ENCODE peak calls at places on chromosome 10, in eight cellular contexts. V is PC-9; F is Peyer's patch; A is colonic mucosa; Q is suprapubic skin; S is uterus; I is K562; T is CD4-positive, alpha-beta T cell. H is an unnamed sample.

GRCh38 chr10:3473271-3473670 is 300.7 kb upstream of the PITRM1 start:
- DNase-seq in I (no peak), F (no peak), A (no peak), Q (no peak), V (no peak), S (no peak), T (no peak), H (no peak)

GRCh38 chr10:665579-666091 is 23.8 kb downstream of the DIP2C start:
- DNase-seq in S (no peak), T (no peak), A (no peak), F (no peak), Q (no peak), I (no peak), V (no peak), H (no peak)

GRCh38 chr10:127013251-127013656 is 108.0 kb downstream of the DOCK1 start:
- DNase-seq in T (no peak), F (peak; percentile 80), Q (no peak), I (no peak), V (peak; percentile 1), A (peak; percentile 80), S (no peak), H (peak; percentile 37)

GRCh38 chr10:107546239-107546638 is 381.7 kb upstream of the SORCS1 start:
- DNase-seq in S (no peak), F (no peak), T (no peak), I (no peak), V (no peak), A (no peak), Q (no peak), H (no peak)

GRCh38 chr10:60739581-60739980 is 38.7 kb upstream of the CDK1 start:
- DNase-seq in S (no peak), T (no peak), I (no peak), V (no peak), F (no peak), A (no peak), Q (no peak), H (no peak)

GRCh38 chr10:116587878-116588590 is 2.7 kb upstream of the PNLIPRP1 start:
- DNase-seq in T (no peak), S (no peak), F (no peak), I (no peak), V (no peak), Q (no peak), A (no peak), H (no peak)

GRCh38 chr10:113142601-113143000 is 192.6 kb downstream of the TCF7L2 start:
- DNase-seq in A (no peak), Q (no peak), I (no peak), T (no peak), F (no peak), S (no peak), V (no peak), H (no peak)

GRCh38 chr10:122264442-122264841 is 6.7 kb upstream of the BTBD16 start:
- DNase-seq in Q (no peak), S (no peak), I (no peak), T (no peak), V (no peak), A (no peak), F (no peak), H (no peak)

GRCh38 chr10:102376901-102377300 is 18.6 kb upstream of the NFKB2 start:
- DNase-seq in V (no peak), F (no peak), T (no peak), I (no peak), S (no peak), A (no peak), Q (no peak), H (no peak)

GRCh38 chr10:53646525-53646924 is 873.9 kb upstream of the MBL2 start:
- DNase-seq in I (no peak), S (no peak), T (no peak), Q (no peak), V (no peak), A (peak; percentile 22), F (no peak), H (no peak)

GRCh38 chr10:113641702-113642101 is 22.1 kb downstream of the NRAP start:
- DNase-seq in Q (no peak), A (no peak), V (no peak), T (no peak), I (no peak), S (no peak), F (no peak), H (no peak)

GRCh38 chr10:62805139-62806092 is 896 bp downstream of the ADO start:
- DNase-seq in S (peak; percentile 41), A (peak; percentile 58), F (peak; percentile 71), V (peak; percentile 46), Q (no peak), I (peak; percentile 41), T (peak; percentile 37), H (no peak)

GRCh38 chr10:96211775-96212174 is 59.6 kb downstream of the BLNK start:
- DNase-seq in T (no peak), A (no peak), S (no peak), V (no peak), Q (no peak), F (no peak), I (no peak), H (no peak)

GRCh38 chr10:121597504-121598241 is 571 bp downstream of the FGFR2 start:
- DNase-seq in V (no peak), T (no peak), F (no peak), A (no peak), Q (no peak), S (peak; percentile 42), I (no peak), H (peak; percentile 22)

GRCh38 chr10:122221958-122222357 is 49.1 kb upstream of the BTBD16 start:
- DNase-seq in Q (no peak), V (no peak), F (no peak), A (no peak), I (no peak), T (no peak), S (no peak), H (no peak)

GRCh38 chr10:10293431-10293830 is 724.2 kb upstream of the CELF2 start:
- DNase-seq in F (no peak), A (no peak), I (no peak), T (no peak), S (peak; percentile 35), V (no peak), Q (no peak), H (no peak)

GRCh38 chr10:71131096-71131495 is 81.3 kb upstream of the UNC5B start:
- DNase-seq in T (no peak), I (no peak), A (no peak), V (no peak), S (no peak), F (no peak), Q (no peak), H (no peak)

GRCh38 chr10:34743804-34744203 is 71.3 kb downstream of the PARD3 start:
- DNase-seq in V (no peak), S (peak; percentile 53), I (no peak), F (no peak), T (no peak), Q (no peak), A (no peak), H (peak; percentile 75)

GRCh38 chr10:110496553-110497437 is 912 bp upstream of the DUSP5 start:
- DNase-seq in V (no peak), T (no peak), S (no peak), F (no peak), I (no peak), A (no peak), Q (no peak), H (no peak)

GRCh38 chr10:90723416-90724068 is 134.3 kb downstream of the HTR7 start:
- DNase-seq in T (no peak), V (peak; percentile 6), S (no peak), F (no peak), Q (no peak), I (no peak), A (no peak), H (no peak)

GRCh38 chr10:6891924-6892323 is 311.8 kb upstream of the PRKCQ start:
- DNase-seq in F (no peak), I (no peak), V (no peak), T (no peak), A (no peak), Q (no peak), S (no peak), H (no peak)

DNA sequence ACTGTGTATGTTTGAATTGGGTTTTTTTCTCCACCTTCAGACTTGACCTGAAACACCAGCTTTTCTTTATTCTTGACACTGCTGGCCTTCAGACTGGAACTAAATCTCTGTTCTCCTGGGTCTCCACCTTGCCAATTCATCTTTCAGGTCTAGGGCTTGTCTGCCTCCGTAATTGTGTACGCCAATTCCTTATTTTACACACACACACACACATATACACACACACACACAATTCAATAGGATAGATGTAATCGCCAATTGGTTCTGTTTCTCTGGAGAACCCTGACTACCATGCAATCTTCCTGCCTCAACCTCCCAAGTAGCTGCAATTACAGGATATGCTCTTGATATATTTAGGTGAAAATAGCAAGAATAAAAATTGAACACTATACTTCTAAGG is 6.7 kb upstream of the VCL start:
- DNase-seq in V (no peak), Q (no peak), S (no peak), A (no peak), T (no peak), F (no peak), I (no peak), H (no peak)
- H3K9me3 ChIP-seq in V (no peaks in the 10 kb centered on the region), Q (no peaks in the 10 kb centered on the region), S (no peaks in the 10 kb centered on the region), A (no peaks in the 10 kb centered on the region), T (no peaks in the 10 kb centered on the region), F (no peaks in the 10 kb centered on the region), I (no peaks in the 10 kb centered on the region), H (no peaks in the 10 kb centered on the region)

DNA sequence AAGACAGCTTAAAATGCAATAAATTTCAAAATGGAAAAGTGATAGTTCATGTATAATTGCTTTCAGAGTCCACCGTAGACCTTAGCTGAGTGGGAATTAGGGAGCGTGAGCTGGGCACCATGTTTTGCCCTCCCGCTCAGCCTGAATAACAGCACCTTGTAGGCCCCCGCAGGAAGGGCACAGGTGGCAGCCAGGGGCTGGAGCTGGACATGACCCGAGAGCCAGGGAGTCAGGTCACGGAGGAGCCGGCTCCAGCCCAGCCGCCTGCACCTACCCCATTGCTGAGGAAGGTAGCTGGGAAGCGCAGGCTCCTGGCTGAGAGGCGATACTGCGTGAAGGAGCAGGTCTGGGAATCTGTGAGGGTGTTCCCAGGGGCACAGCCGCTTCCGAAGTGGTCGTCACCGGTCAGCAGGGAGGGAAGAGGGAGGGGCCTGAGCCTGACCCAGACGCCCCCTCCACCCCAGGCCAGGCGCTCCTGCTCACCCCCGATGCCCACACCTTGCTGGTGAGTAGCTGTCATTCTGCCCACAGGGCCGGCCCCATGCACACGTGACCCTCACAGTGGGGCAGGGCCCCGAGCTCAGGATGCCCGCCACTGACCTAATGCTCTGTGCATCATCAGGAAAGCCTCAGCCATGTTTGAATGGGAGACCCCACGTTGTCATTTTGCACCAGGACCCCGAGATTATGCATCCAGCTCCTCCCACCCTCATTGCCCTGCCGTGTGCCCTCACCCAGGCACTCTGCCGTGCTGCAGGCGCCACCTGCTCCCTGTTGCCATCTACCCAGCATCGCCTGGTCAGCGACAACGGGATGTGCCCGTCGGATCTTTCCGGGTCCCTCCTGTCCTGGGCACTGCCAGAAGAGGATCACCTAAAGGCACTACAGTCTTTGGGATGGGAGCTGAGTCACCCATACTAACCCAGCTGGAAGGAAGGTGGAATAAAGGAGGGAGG is 129.2 kb upstream of the TCERG1L start:
- DNase-seq in V (no peak), Q (no peak), S (no peak), T (no peak), F (no peak), I (no peak), A (no peak), H (no peak)
- H3K9me3 ChIP-seq in V (no peaks in the 10 kb centered on the region), Q (no peaks in the 10 kb centered on the region), S (no peaks in the 10 kb centered on the region), T (no peaks in the 10 kb centered on the region), F (no peaks in the 10 kb centered on the region), I (no peaks in the 10 kb centered on the region), A (no peaks in the 10 kb centered on the region), H (no peaks in the 10 kb centered on the region)

GRCh38 chr10:75575940-75576339 is 144.5 kb downstream of the LRMDA start:
- DNase-seq in F (no peak), S (no peak), I (no peak), Q (no peak), V (no peak), T (no peak), A (no peak), H (no peak)
- H3K9me3 ChIP-seq in F (peaks cover 13% of the 10 kb centered on the region), S (peaks cover 23% of the 10 kb centered on the region), I (no peaks in the 10 kb centered on the region), Q (peaks cover 8% of the 10 kb centered on the region), V (peaks cover 4% of the 10 kb centered on the region), T (peaks cover 10% of the 10 kb centered on the region), A (peaks cover 6% of the 10 kb centered on the region), H (no peaks in the 10 kb centered on the region)

GRCh38 chr10:81569488-81569887 is 305.5 kb upstream of the NRG3 start:
- DNase-seq in A (no peak), T (no peak), F (no peak), Q (no peak), I (no peak), V (no peak), S (no peak), H (no peak)
- H3K9me3 ChIP-seq in A (no peaks in the 10 kb centered on the region), T (no peaks in the 10 kb centered on the region), F (no peaks in the 10 kb centered on the region), Q (no peaks in the 10 kb centered on the region), I (no peaks in the 10 kb centered on the region), V (no peaks in the 10 kb centered on the region), S (no peaks in the 10 kb centered on the region), H (no peaks in the 10 kb centered on the region)